ENCODE peak calls at places on chromosomes 2 and 18, in ten cellular contexts. R, H, C, G, Y, L, O, I, T and M are unnamed samples.
A peak's percentile ranks its signal among the peaks of the same experiment; 100 is the strongest.

GRCh38 chr2:205058409-205058808 is 513.1 kb downstream of the PARD3B start:
- DNase-seq in T (no peak), O (no peak), Y (no peak), I (no peak), H (no peak), R (no peak), G (no peak), L (no peak), C (no peak), M (peak; percentile 64)

GRCh38 chr2:238916176-238916874 is 68.4 kb downstream of the TWIST2 start:
- DNase-seq in I (no peak), L (no peak), H (no peak), R (no peak), G (no peak), C (no peak), Y (no peak), T (no peak), O (no peak), M (no peak)

GRCh38 chr18:2653467-2653866 is 2.1 kb upstream of the SMCHD1 start:
- DNase-seq in G (peak; percentile 40), T (peak; percentile 15), C (no peak), R (no peak), I (no peak), L (peak; percentile 9), H (no peak), Y (no peak), O (no peak), M (no peak)

GRCh38 chr2:230972046-230972445 is 23.9 kb upstream of the SPATA3 start:
- DNase-seq in H (no peak), T (no peak), O (no peak), R (no peak), G (no peak), C (no peak), I (no peak), Y (no peak), L (no peak), M (no peak)

GRCh38 chr2:237687666-237688065 is 60.3 kb downstream of the LRRFIP1 start:
- DNase-seq in T (no peak), C (peak; percentile 90), I (no peak), R (no peak), O (peak; percentile 92), L (no peak), Y (peak; percentile 100), G (no peak), H (no peak), M (peak; percentile 99)

GRCh38 chr2:197809064-197809463 is 4.7 kb downstream of the PLCL1 start:
- DNase-seq in O (no peak), Y (no peak), T (no peak), L (no peak), G (no peak), I (no peak), H (no peak), R (no peak), C (no peak), M (no peak)

GRCh38 chr18:59024829-59025228 is 114.9 kb upstream of the SEC11C start:
- DNase-seq in C (no peak), G (no peak), O (no peak), I (no peak), R (no peak), L (no peak), H (no peak), Y (peak; percentile 59), T (no peak), M (no peak)

GRCh38 chr2:26757873-26758789 is 6.0 kb upstream of the SLC35F6 start:
- DNase-seq in I (peak; percentile 85), T (peak; percentile 99), G (peak; percentile 78), C (peak; percentile 92), Y (peak; percentile 99), H (peak; percentile 73), O (peak; percentile 85), R (no peak), L (no peak), M (peak; percentile 98)

GRCh38 chr2:75047189-75047812 is 88.9 kb downstream of the POLE4 start:
- DNase-seq in T (no peak), Y (peak; percentile 67), L (no peak), C (peak; percentile 39), H (no peak), G (no peak), I (no peak), R (no peak), O (no peak), M (peak; percentile 47)

GRCh38 chr18:35571138-35571537 is 10.4 kb upstream of the GALNT1 start:
- DNase-seq in C (no peak), Y (no peak), L (no peak), R (no peak), G (no peak), O (no peak), I (no peak), T (no peak), H (no peak), M (peak; percentile 53)

GRCh38 chr18:24231773-24232735 is 93.2 kb downstream of the CABYR start:
- DNase-seq in H (no peak), R (no peak), O (no peak), Y (peak; percentile 22), I (no peak), T (no peak), C (no peak), G (no peak), L (no peak), M (no peak)
- H3K4me1 ChIP-seq in H (no peaks in the 10 kb centered on the region), R (no peaks in the 10 kb centered on the region), O (peaks cover 17% of the 10 kb centered on the region), Y (peaks cover 22% of the 10 kb centered on the region), I (peaks cover 10% of the 10 kb centered on the region), T (peaks cover 1% of the 10 kb centered on the region), C (no peaks in the 10 kb centered on the region), G (peaks cover 32% of the 10 kb centered on the region), L (peaks cover 12% of the 10 kb centered on the region), M (peaks cover 6% of the 10 kb centered on the region)

GRCh38 chr2:9966491-9967022 is 15.1 kb downstream of the GRHL1 start:
- DNase-seq in T (no peak), L (no peak), I (no peak), H (no peak), C (no peak), R (no peak), Y (no peak), O (no peak), G (no peak), M (no peak)

GRCh38 chr2:9961014-9961413 is 9.5 kb downstream of the GRHL1 start:
- DNase-seq in O (no peak), Y (no peak), L (no peak), R (no peak), H (no peak), C (no peak), I (no peak), T (peak; percentile 57), G (no peak), M (no peak)

GRCh38 chr2:9965119-9965822 is 13.8 kb downstream of the GRHL1 start:
- DNase-seq in I (no peak), L (no peak), H (no peak), T (no peak), G (no peak), R (no peak), C (no peak), Y (no peak), O (no peak), M (no peak)

GRCh38 chr2:9967053-9967775 is 15.7 kb downstream of the GRHL1 start:
- DNase-seq in Y (no peak), I (no peak), L (no peak), O (no peak), G (no peak), R (no peak), C (no peak), H (peak; percentile 53), T (no peak), M (no peak)

DNA sequence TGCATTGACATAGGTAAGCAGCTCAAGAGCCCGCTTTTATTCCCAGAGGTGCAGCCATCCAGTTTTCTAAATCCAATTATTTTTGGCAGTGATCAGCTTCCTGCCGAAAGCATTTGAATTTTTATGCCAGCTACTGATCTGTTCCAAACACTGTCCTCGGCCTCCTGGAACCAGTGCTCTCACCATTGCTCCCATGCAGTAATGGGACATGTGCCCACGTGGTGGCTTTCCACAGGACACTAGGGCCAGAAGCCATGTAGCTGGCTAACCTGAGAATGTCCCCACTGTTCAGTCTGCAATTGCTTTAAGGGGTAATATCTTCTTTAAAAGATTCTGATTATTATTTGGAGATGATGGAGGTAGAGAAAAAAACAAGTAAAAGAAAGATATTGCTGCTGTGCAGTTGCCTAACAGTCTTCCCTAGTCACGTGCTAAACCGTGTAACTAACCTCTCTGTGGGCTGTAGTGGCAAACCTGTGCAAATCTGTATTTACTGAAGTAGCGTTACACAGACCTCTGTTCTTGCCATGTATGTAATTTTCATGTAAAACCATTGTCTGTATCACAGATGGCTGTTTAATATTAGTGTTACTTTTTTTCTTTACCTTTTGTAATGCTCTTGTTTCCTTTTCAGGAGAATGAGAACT is 13.0 kb downstream of the GRHL1 start:
- DNase-seq in H (no peak), O (no peak), C (no peak), Y (no peak), L (no peak), T (no peak), R (no peak), I (no peak), G (no peak), M (no peak)
- H3K79me2 ChIP-seq in H (no peaks in the 10 kb centered on the region), O (no peaks in the 10 kb centered on the region), C (no peaks in the 10 kb centered on the region), Y (no peaks in the 10 kb centered on the region), L (no peaks in the 10 kb centered on the region), T (no peaks in the 10 kb centered on the region), R (no peaks in the 10 kb centered on the region), I (no peaks in the 10 kb centered on the region), G (no peaks in the 10 kb centered on the region), M (no peaks in the 10 kb centered on the region)

DNA sequence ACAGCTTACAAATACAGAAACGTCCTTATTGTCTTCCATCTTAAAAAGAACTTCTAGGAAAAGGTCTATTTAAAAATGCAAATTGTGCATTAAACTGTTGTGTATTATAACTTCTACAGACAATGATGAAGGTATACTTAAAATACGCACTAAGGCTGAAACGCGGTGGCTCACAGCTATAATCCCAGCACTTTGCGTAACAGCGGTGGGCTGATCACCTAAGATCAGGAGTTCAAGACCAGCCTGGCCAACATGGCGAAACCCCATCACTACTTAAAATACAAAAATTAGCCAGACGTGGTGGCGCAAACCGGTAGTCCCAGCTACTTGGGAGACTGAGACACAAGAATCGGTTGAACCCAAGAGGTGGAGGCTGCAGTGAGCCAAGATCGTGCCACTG is 4.9 kb downstream of the CUL3 start:
- DNase-seq in I (no peak), G (no peak), Y (no peak), H (no peak), R (no peak), T (no peak), O (no peak), L (no peak), C (no peak), M (no peak)
- H3K4me1 ChIP-seq in I (peaks cover 6% of the 10 kb centered on the region), G (peaks cover 46% of the 10 kb centered on the region), Y (peaks cover 4% of the 10 kb centered on the region), H (peaks cover 18% of the 10 kb centered on the region), R (peaks cover 64% of the 10 kb centered on the region), T (peaks cover 5% of the 10 kb centered on the region), O (peaks cover 61% of the 10 kb centered on the region), L (peaks cover 30% of the 10 kb centered on the region), C (peaks cover 59% of the 10 kb centered on the region), M (peaks cover 13% of the 10 kb centered on the region)

DNA sequence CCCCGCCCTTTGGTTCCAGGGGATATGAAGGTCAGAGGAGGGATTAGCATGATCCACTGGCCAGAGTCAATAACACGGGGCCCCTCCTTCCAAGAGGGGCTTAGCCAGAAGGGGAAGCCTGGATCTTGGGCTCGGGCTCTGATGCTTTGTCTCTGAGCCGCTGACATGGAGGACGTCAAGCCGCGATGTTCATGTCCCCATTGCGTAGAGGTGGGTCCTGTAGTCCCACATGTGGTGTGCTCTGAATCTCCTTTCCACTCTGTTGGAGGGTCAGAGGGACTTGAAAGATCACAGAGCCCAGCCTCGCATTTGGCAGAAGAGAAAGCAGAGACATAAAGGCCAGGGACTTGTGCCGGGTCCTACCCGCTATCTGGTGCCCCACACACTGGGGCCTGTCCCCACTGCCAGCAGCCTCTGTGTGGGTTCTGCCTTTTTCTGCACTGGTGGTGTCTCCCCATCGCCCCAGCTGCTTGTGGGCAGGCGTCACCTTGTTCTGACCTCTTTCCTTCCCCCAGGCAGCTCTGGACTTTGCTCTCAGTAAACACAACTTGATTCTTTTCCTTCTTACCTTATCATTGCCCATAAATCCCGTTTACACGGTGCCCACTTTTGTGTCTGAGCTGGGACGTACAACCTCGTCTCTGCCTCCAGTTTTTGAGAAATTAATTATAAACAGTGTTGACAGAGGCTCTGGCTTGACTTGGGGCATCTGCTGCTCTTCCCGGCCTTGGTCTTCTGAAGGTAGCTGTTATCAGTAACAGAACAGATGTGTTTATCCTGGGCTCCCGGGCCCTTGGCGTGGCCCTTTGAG is 48.8 kb downstream of the SH3BP4 start:
- DNase-seq in L (no peak), I (no peak), G (no peak), T (no peak), H (no peak), R (no peak), C (peak; percentile 90), O (no peak), Y (no peak), M (no peak)
- H3K79me2 ChIP-seq in L (peaks cover 100% of the 10 kb centered on the region), I (peaks cover 2% of the 10 kb centered on the region), G (peaks cover 95% of the 10 kb centered on the region), T (peaks cover 34% of the 10 kb centered on the region), H (no peaks in the 10 kb centered on the region), R (no peaks in the 10 kb centered on the region), C (peaks cover 96% of the 10 kb centered on the region), O (peaks cover 99% of the 10 kb centered on the region), Y (peaks cover 97% of the 10 kb centered on the region), M (peaks cover 94% of the 10 kb centered on the region)